ENCODE peak calls at places on chromosomes 16 and 17, in five cellular contexts. P is heart left ventricle, Y is body of pancreas, F is transverse colon, B is GM12891. O is an unnamed sample.

GRCh38 chr17:79325707-79326106 is 251.1 kb downstream of the ENGASE start:
- DNase-seq in P (peak; percentile 28), Y (no peak), F (no peak), B (no peak), O (no peak)

GRCh38 chr16:49556252-49557069 is 182.9 kb downstream of the C16orf78 start:
- DNase-seq in P (no peak), Y (no peak), F (no peak), B (no peak), O (peak; percentile 15)

GRCh38 chr17:27502526-27503324 is 46.5 kb downstream of the KSR1 start:
- DNase-seq in P (no peak), Y (peak; percentile 38), F (no peak), B (no peak), O (no peak)

GRCh38 chr17:4001048-4001590 is 36.9 kb upstream of the ATP2A3 start:
- DNase-seq in P (no peak), Y (no peak), F (no peak), B (no peak), O (no peak)

GRCh38 chr17:48483471-48484131 is 47.2 kb downstream of the HOXB1 start:
- DNase-seq in P (no peak), Y (peak; percentile 43), F (peak; percentile 38), B (peak; percentile 28), O (peak; percentile 74)

GRCh38 chr17:38449364-38449763 is 21.1 kb downstream of the ARHGAP23 start:
- DNase-seq in P (no peak), Y (no peak), F (no peak), B (no peak), O (no peak)

GRCh38 chr16:64724339-64724738 is 397.5 kb downstream of the CDH11 start:
- DNase-seq in P (no peak), Y (no peak), F (no peak), B (no peak), O (no peak)

GRCh38 chr16:22266546-22266945 is 30.7 kb upstream of the POLR3E start:
- DNase-seq in P (no peak), Y (no peak), F (no peak), B (no peak), O (no peak)

GRCh38 chr16:20851601-20852000 is 45.3 kb downstream of the REXO5 start:
- DNase-seq in P (peak; percentile 78), Y (peak; percentile 75), F (peak; percentile 66), B (no peak), O (peak; percentile 31)

GRCh38 chr17:28777178-28777577 is 33.4 kb downstream of the TRAF4 start:
- DNase-seq in P (no peak), Y (no peak), F (no peak), B (no peak), O (no peak)

GRCh38 chr16:31664683-31665482 is 137.2 kb downstream of the AHSP start:
- DNase-seq in P (no peak), Y (no peak), F (no peak), B (no peak), O (peak; percentile 5)

GRCh38 chr17:79907217-79907715 is 68.0 kb upstream of the CBX4 start:
- DNase-seq in P (no peak), Y (no peak), F (no peak), B (no peak), O (no peak)

GRCh38 chr16:73572135-73572534 is 524.2 kb upstream of the ZFHX3 start:
- DNase-seq in P (peak; percentile 73), Y (peak; percentile 28), F (peak; percentile 46), B (no peak), O (no peak)

GRCh38 chr16:56742030-56742984 is 12.4 kb downstream of the NUP93 start:
- DNase-seq in P (no peak), Y (no peak), F (no peak), B (no peak), O (peak; percentile 71)

GRCh38 chr17:76808326-76808725 is 59.9 kb upstream of the MGAT5B start:
- DNase-seq in P (no peak), Y (no peak), F (no peak), B (no peak), O (no peak)

GRCh38 chr17:35849469-35850348 is 19.0 kb downstream of the HEATR9 start:
- DNase-seq in P (no peak), Y (peak; percentile 55), F (peak; percentile 43), B (peak; percentile 30), O (no peak)

GRCh38 chr16:10828851-10829331 is 10.3 kb upstream of the TVP23A start:
- DNase-seq in P (peak; percentile 96), Y (peak; percentile 97), F (peak; percentile 86), B (no peak), O (peak; percentile 59)

GRCh38 chr17:77454560-77455095 is 313.9 kb downstream of the SEC14L1 start:
- DNase-seq in P (no peak), Y (no peak), F (no peak), B (no peak), O (no peak)

GRCh38 chr17:15342460-15342859 is 1.1 kb upstream of the TEKT3 start:
- DNase-seq in P (no peak), Y (no peak), F (no peak), B (no peak), O (no peak)

GRCh38 chr17:27690882-27691281 is 59.9 kb downstream of the LGALS9 start:
- DNase-seq in P (no peak), Y (no peak), F (no peak), B (no peak), O (no peak)

GRCh38 chr16:73060948-73061495 is 13.1 kb upstream of the ZFHX3 start:
- DNase-seq in P (no peak), Y (no peak), F (no peak), B (no peak), O (no peak)

GRCh38 chr16:81231014-81231413 is 7.5 kb upstream of the BCO1 start:
- DNase-seq in P (no peak), Y (no peak), F (no peak), B (no peak), O (no peak)

GRCh38 chr17:68356520-68356919 is 65.2 kb downstream of the ARSG start:
- DNase-seq in P (no peak), Y (peak; percentile 38), F (peak; percentile 37), B (no peak), O (no peak)

GRCh38 chr16:27665881-27666280 is 115.9 kb downstream of the KATNIP start:
- DNase-seq in P (no peak), Y (no peak), F (no peak), B (no peak), O (no peak)

GRCh38 chr17:33498069-33498468 is 205.0 kb upstream of the ASIC2 start:
- DNase-seq in P (no peak), Y (no peak), F (no peak), B (no peak), O (no peak)

DNA sequence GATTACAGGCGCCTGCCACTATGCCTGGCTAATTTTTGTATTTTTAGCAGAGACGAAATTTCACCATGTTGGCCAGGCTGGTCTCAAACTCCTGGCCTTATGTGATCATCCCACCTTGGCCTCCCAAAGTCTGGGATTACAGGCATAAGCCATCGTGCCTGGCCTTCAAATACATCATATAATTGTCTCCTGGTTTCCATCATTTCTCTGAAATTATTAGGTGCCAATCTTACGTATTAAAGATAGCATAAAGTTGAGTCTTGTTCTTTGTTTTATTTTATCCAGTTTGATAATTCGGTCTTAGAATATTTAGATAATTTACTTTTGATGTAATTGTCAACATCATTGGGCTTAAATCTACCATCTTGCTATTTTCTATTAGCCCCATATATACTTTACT is 32.8 kb upstream of the TMEM92 start:
- DNase-seq in P (no peak), Y (no peak), F (no peak), B (no peak), O (no peak)
- TF ChIP-seq POLR2A in P (no peak), Y (no peak), F (no peak), B (no peak), O (no peak)

DNA sequence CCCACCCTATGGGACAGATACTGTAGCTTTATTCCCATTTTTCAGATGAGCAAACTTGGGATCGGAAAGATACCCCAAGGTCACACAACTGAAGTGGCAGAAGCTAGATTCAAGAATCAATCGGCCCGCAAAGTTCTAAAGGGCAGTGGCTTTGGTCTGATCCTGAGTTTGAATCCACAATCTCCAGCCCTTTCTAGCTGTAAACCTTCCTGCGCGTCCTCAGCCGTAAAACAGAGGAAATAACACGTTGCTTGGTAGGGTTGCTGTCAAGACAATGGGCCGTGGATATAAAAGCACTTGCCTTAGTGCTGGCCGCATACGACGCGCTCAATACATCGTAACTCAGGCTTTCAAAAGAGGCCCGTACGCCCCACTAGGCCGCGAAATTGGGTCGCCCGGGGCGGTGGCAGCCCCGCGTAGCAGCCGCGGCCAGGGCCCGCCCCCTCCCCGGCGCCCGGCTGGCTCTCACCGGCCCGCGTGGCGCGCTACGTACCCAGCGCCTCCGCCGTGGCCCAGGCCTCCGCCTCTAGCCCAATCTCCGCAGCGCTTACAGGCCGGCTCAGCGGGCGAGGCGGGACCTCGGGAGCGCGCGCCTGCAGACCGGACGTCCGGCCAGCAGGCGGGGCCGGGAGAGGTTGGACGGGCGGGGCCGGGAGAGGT is at the start of gene DCAKD:
- DNase-seq in P (peak; percentile 97), Y (peak; percentile 96), F (peak; percentile 95), B (peak; percentile 94), O (peak; percentile 98)
- TF ChIP-seq POLR2A in P (peak; percentile 88), Y (peak; percentile 69), F (peak; percentile 69), B (peak; percentile 69), O (peak; percentile 73)

DNA sequence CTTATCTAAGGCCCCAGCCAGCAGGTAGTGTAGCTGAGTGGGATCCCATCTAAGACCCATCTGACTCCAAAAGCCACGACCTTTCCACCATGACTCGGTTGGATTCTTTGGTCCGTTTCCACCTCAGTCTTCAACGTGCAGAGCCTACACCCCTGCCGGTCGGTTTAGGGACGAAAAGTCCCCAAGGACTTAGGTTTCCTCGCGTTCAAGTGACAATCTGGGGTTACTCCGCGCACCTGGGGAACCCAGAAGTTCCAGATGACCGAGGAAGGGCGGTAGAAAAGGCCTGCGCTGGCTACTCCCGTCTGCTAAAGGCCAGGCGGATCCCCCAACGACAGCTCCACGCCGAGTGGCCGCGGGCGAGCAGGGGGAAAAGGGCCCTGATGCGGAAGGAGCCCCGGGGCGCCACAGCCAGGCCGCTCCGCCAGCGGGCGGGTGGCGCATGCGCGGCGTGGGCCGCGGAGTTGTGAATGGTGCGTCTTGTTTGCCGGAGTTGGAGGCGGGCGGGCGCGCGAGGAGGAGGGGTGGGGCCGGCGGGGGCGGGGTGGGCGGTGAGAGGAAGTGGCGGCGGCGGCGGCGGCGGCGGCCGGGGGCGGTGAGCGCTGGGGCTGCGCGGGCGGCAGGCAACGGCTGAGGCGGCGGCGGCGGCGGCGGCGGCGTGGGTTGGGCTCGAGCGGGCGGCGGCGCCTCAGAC is at the start of gene CBFB:
- DNase-seq in P (peak; percentile 97), Y (peak; percentile 94), F (peak; percentile 93), B (peak; percentile 98), O (peak; percentile 94)
- TF ChIP-seq POLR2A in P (peak; percentile 77), Y (peak; percentile 94), F (peak; percentile 90), B (peak; percentile 91), O (peak; percentile 92)

GRCh38 chr16:84738255-84739038 is 38.6 kb downstream of the USP10 start:
- DNase-seq in P (peak; percentile 76), Y (peak; percentile 82), F (peak; percentile 91), B (peak; percentile 45), O (peak; percentile 52)
- TF ChIP-seq POLR2A in P (no peak), Y (no peak), F (no peak), B (no peak), O (no peak)

GRCh38 chr16:29820730-29821662 is 734 bp downstream of the MVP start:
- DNase-seq in P (peak; percentile 56), Y (peak; percentile 78), F (peak; percentile 91), B (peak; percentile 55), O (no peak)
- TF ChIP-seq POLR2A in P (no peak), Y (peak; percentile 15), F (peak; percentile 88), B (peak; percentile 84), O (no peak)

GRCh38 chr16:57911711-57912110 is 59.2 kb downstream of the CNGB1 start:
- DNase-seq in P (no peak), Y (no peak), F (no peak), B (no peak), O (no peak)
- TF ChIP-seq POLR2A in P (no peak), Y (no peak), F (no peak), B (no peak), O (no peak)

O was measured in H54.